ENCODE peak calls at places on chromosome 10, in ten cellular contexts. A, B, L, P, I, D, Z, G, X and C are unnamed samples.

GRCh38 chr10:4812952-4813351 is 13.1 kb upstream of the AKR1E2 start:
- DNase-seq in A (no peak), B (no peak), L (no peak), P (no peak), I (no peak), D (peak; percentile 85), Z (peak; percentile 70), G (no peak), X (no peak), C (peak; percentile 97)

GRCh38 chr10:105807930-105808587 is 1167.0 kb downstream of the SORCS3 start:
- DNase-seq in A (no peak), B (no peak), L (no peak), P (no peak), I (no peak), D (no peak), Z (no peak), G (no peak), X (no peak), C (no peak)

GRCh38 chr10:3226960-3227724 is 54.6 kb upstream of the PITRM1 start:
- DNase-seq in A (no peak), B (no peak), L (no peak), P (no peak), I (no peak), D (peak; percentile 60), Z (peak; percentile 73), G (no peak), X (no peak), C (peak; percentile 90)

GRCh38 chr10:86899670-86900276 is 57.6 kb downstream of the MMRN2 start:
- DNase-seq in A (peak; percentile 80), B (peak; percentile 78), L (peak; percentile 71), P (peak; percentile 76), I (peak; percentile 20), D (peak; percentile 77), Z (peak; percentile 67), G (peak; percentile 86), X (no peak), C (no peak)

GRCh38 chr10:89861584-89862287 is 160.3 kb downstream of the KIF20B start:
- DNase-seq in A (no peak), B (no peak), L (no peak), P (no peak), I (no peak), D (no peak), Z (no peak), G (no peak), X (no peak), C (peak; percentile 63)

GRCh38 chr10:52771534-52772455 is 789 bp downstream of the MBL2 start:
- DNase-seq in A (no peak), B (no peak), L (no peak), P (no peak), I (no peak), D (no peak), Z (peak; percentile 4), G (no peak), X (no peak), C (peak; percentile 59)

GRCh38 chr10:90407116-90407515 is 450.7 kb downstream of the HTR7 start:
- DNase-seq in A (no peak), B (no peak), L (no peak), P (no peak), I (no peak), D (no peak), Z (no peak), G (no peak), X (no peak), C (no peak)

GRCh38 chr10:43294241-43294658 is 27.4 kb upstream of the RASGEF1A start:
- DNase-seq in A (no peak), B (no peak), L (no peak), P (no peak), I (no peak), D (no peak), Z (no peak), G (no peak), X (no peak), C (no peak)

GRCh38 chr10:60236869-60237524 is 152.7 kb downstream of the ANK3 start:
- DNase-seq in A (no peak), B (no peak), L (peak; percentile 60), P (peak; percentile 29), I (peak; percentile 24), D (no peak), Z (no peak), G (peak; percentile 30), X (no peak), C (no peak)

GRCh38 chr10:21732067-21732772 is 198.2 kb downstream of the MLLT10 start:
- DNase-seq in A (peak; percentile 91), B (no peak), L (peak; percentile 26), P (peak; percentile 58), I (peak; percentile 62), D (peak; percentile 87), Z (peak; percentile 60), G (peak; percentile 82), X (peak; percentile 46), C (no peak)

GRCh38 chr10:116270691-116271592 is 2.1 kb downstream of the GFRA1 start:
- DNase-seq in A (peak; percentile 44), B (no peak), L (no peak), P (peak; percentile 22), I (peak; percentile 60), D (no peak), Z (no peak), G (no peak), X (no peak), C (no peak)

GRCh38 chr10:5976689-5977470 is 463 bp downstream of the IL15RA start:
- DNase-seq in A (peak; percentile 42), B (peak; percentile 24), L (peak; percentile 70), P (peak; percentile 48), I (peak; percentile 58), D (peak; percentile 55), Z (no peak), G (peak; percentile 47), X (no peak), C (no peak)

GRCh38 chr10:73803680-73804286 is 7.6 kb downstream of the NDST2 start:
- DNase-seq in A (no peak), B (no peak), L (no peak), P (no peak), I (no peak), D (no peak), Z (no peak), G (no peak), X (no peak), C (no peak)

GRCh38 chr10:63521389-63522128 is at the start of gene REEP3:
- DNase-seq in A (peak; percentile 88), B (peak; percentile 51), L (peak; percentile 66), P (peak; percentile 73), I (peak; percentile 70), D (peak; percentile 77), Z (peak; percentile 35), G (peak; percentile 67), X (peak; percentile 52), C (no peak)
- TF ChIP-seq CTCF in A (no peak), B (no peak), L (no peak), P (no peak), I (no peak), D (no peak), Z (no peak), G (no peak), X (no peak), C (no peak)

GRCh38 chr10:92915892-92916291 is 67.6 kb downstream of the EXOC6 start:
- DNase-seq in A (no peak), B (no peak), L (no peak), P (no peak), I (no peak), D (no peak), Z (no peak), G (no peak), X (no peak), C (no peak)
- TF ChIP-seq CTCF in A (no peak), B (no peak), L (no peak), P (no peak), I (no peak), D (no peak), Z (no peak), G (no peak), X (no peak), C (no peak)

DNA sequence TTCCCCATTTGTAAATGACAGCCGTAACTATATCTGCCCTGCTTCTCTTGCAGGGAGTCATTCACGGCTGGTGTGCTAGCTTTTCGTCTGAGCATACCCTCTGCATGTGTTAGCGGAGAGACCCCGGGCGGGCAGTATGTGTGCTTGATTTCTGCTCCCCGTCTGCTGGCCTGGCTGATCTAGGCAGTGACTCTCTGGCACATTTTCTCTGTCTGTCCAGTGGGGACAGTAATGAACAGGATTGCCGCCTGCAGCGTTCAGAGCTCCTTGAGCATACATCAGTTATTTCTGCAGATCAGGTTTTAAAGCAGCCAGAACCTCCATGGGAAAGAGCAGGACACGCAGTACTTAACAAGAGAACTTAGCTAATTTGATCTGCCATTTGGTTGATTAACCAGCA is 242.5 kb downstream of the CELF2 start:
- DNase-seq in A (peak; percentile 21), B (no peak), L (no peak), P (no peak), I (no peak), D (no peak), Z (no peak), G (peak; percentile 33), X (no peak), C (no peak)
- TF ChIP-seq CTCF in A (no peak), B (no peak), L (no peak), P (no peak), I (peak; percentile 23), D (no peak), Z (no peak), G (no peak), X (no peak), C (no peak)

GRCh38 chr10:99432047-99432446 is 1.6 kb upstream of the GOT1 start:
- DNase-seq in A (no peak), B (no peak), L (no peak), P (no peak), I (no peak), D (no peak), Z (no peak), G (no peak), X (no peak), C (no peak)

GRCh38 chr10:99435986-99436633 is 5.7 kb upstream of the GOT1 start:
- DNase-seq in A (peak; percentile 62), B (peak; percentile 16), L (no peak), P (no peak), I (no peak), D (peak; percentile 51), Z (peak; percentile 31), G (no peak), X (no peak), C (no peak)

GRCh38 chr10:99432881-99433280 is 2.5 kb upstream of the GOT1 start:
- DNase-seq in A (no peak), B (no peak), L (no peak), P (no peak), I (no peak), D (no peak), Z (no peak), G (no peak), X (no peak), C (no peak)

GRCh38 chr10:99431190-99431549 is 746 bp upstream of the GOT1 start:
- DNase-seq in A (peak; percentile 46), B (peak; percentile 62), L (peak; percentile 85), P (peak; percentile 76), I (peak; percentile 85), D (peak; percentile 55), Z (no peak), G (peak; percentile 90), X (peak; percentile 19), C (no peak)

DNA sequence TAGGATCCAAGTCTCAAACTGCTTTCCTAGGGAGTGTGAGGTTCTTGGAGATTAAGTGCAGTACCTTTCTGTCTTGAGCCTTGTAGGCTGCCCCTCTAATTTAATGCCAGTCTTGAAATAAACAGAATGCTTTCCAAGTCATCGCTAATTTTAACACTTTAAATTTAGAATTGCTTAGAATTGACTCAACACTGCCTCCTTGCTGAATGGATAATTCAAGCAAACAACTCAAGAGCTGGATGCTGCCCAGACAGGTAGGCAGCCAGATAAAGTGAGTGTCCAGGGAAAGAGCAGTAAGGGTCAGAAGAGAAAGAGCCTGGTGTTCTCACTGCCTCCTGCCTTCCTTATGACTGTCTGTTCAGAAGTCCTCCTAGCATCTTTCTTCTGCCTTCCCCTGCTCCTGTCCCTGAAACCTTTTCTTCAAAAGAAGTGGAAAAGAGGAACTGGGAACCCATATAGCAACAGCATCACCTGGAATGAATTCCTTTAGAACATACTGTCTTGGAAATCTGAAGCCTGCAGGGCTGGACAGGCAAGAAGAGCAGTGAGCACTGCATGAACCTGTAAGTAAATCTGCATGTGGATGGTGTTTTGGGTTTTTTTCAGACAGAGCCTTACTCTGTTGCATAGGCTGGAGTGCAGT is 3.1 kb upstream of the GOT1 start:
- DNase-seq in A (no peak), B (no peak), L (no peak), P (no peak), I (no peak), D (peak; percentile 10), Z (no peak), G (no peak), X (no peak), C (no peak)
- TF ChIP-seq CTCF in A (peak; percentile 14), B (no peak), L (peak; percentile 16), P (no peak), I (peak; percentile 50), D (peak; percentile 29), Z (peak; percentile 27), G (no peak), X (no peak), C (peak; percentile 25)